ENCODE peak calls at places on chromosomes 13 and 19, in nine cellular contexts. M, J, T, Q, S, R, O, I and L are unnamed samples.

GRCh38 chr19:44111910-44112463 is 1.2 kb upstream of the ZNF225 start:
- DNase-seq in M (peak), J (no peak), T (peak), Q (no peak), S (no peak), R (peak), O (no peak), I (peak), L (no peak)

GRCh38 chr13:20127563-20128458 is 33.0 kb downstream of the GJA3 start:
- DNase-seq in M (no peak), J (peak), T (no peak), Q (peak), S (no peak), R (peak), O (peak), I (peak), L (peak)

GRCh38 chr19:13799669-13800068 is 4.4 kb downstream of the ZSWIM4 start:
- DNase-seq in M (no peak), J (no peak), T (no peak), Q (no peak), S (no peak), R (no peak), O (no peak), I (no peak), L (no peak)

GRCh38 chr13:36820222-36820621 is 1.2 kb downstream of the RFXAP start:
- DNase-seq in M (no peak), J (no peak), T (no peak), Q (no peak), S (no peak), R (no peak), O (no peak), I (no peak), L (no peak)

GRCh38 chr13:78593652-78594494 is 9.5 kb downstream of the POU4F1 start:
- DNase-seq in M (no peak), J (no peak), T (no peak), Q (no peak), S (no peak), R (no peak), O (no peak), I (peak), L (no peak)

GRCh38 chr19:29662604-29663404 is 2.5 kb upstream of the PLEKHF1 start:
- DNase-seq in M (peak), J (peak), T (no peak), Q (peak), S (no peak), R (peak), O (peak), I (no peak), L (peak)

GRCh38 chr19:45443462-45444317 is 20.0 kb upstream of the ERCC1 start:
- DNase-seq in M (peak), J (peak), T (peak), Q (peak), S (no peak), R (peak), O (peak), I (peak), L (peak)

GRCh38 chr19:39590265-39590664 is 12.1 kb upstream of the LGALS13 start:
- DNase-seq in M (no peak), J (no peak), T (no peak), Q (no peak), S (no peak), R (peak), O (no peak), I (peak), L (no peak)

GRCh38 chr13:42735011-42735410 is 46.4 kb upstream of the FAM216B start:
- DNase-seq in M (no peak), J (no peak), T (no peak), Q (no peak), S (no peak), R (no peak), O (no peak), I (no peak), L (no peak)

GRCh38 chr19:51024924-51025323 is 1.5 kb downstream of the KLK11 start:
- DNase-seq in M (no peak), J (no peak), T (no peak), Q (no peak), S (no peak), R (no peak), O (no peak), I (no peak), L (no peak)

GRCh38 chr19:44553478-44554171 is 24.1 kb upstream of the CEACAM20 start:
- DNase-seq in M (peak), J (no peak), T (no peak), Q (no peak), S (no peak), R (peak), O (no peak), I (no peak), L (no peak)

GRCh38 chr19:49205114-49205513 is 47.5 kb downstream of the TRPM4 start:
- DNase-seq in M (no peak), J (no peak), T (no peak), Q (no peak), S (no peak), R (no peak), O (no peak), I (no peak), L (no peak)

GRCh38 chr13:102774596-102775375 is 1.2 kb upstream of the TEX30 start:
- DNase-seq in M (no peak), J (no peak), T (no peak), Q (no peak), S (no peak), R (no peak), O (no peak), I (peak), L (no peak)

GRCh38 chr13:30744056-30744684 is 8.8 kb downstream of the ALOX5AP start:
- DNase-seq in M (peak), J (peak), T (no peak), Q (peak), S (no peak), R (peak), O (peak), I (no peak), L (peak)

GRCh38 chr19:2711175-2711936 is 8.9 kb upstream of the GNG7 start:
- DNase-seq in M (peak), J (no peak), T (no peak), Q (no peak), S (no peak), R (no peak), O (no peak), I (no peak), L (no peak)

GRCh38 chr13:98147521-98147920 is 4.6 kb downstream of the FARP1 start:
- DNase-seq in M (no peak), J (no peak), T (no peak), Q (no peak), S (no peak), R (no peak), O (no peak), I (no peak), L (no peak)

GRCh38 chr19:14517446-14517839 is 754 bp downstream of the DNAJB1 start:
- DNase-seq in M (no peak), J (no peak), T (no peak), Q (peak), S (no peak), R (peak), O (no peak), I (no peak), L (no peak)

GRCh38 chr13:43730642-43731041 is 56.1 kb downstream of the ENOX1 start:
- DNase-seq in M (no peak), J (no peak), T (no peak), Q (peak), S (no peak), R (no peak), O (no peak), I (no peak), L (no peak)

DNA sequence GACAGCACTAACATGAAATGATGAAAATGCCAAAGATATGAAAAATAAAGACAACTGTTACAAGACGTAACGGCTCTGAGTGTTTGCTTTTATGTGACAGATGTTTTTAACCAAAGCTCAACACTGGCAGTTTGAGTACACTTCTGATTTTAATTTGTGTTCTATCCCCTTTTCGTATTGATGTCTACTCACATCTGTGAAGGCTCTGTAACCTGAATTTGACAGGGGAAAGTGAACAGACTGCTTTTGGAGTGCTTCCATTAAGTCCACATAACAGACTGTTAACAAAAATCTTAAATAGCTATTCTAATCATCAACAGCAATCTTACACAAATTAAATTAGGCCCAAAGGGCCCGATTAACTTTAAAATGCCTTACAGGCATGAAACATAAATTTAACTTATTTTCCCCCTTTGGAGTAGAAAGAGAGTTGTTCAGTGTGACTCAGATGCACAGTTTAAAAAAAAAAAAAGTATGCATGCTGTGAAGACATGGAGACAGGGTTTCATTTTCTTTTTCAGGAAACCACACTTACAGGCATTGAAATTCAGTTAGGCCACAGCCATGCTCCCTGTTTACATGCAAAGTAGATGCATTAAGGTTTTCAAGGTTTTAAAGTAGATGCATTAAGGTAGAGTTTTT is 16.3 kb upstream of the RNASEH2B start:
- DNase-seq in M (no peak), J (no peak), T (no peak), Q (no peak), S (no peak), R (no peak), O (no peak), I (peak), L (no peak)
- TF ChIP-seq POLR2AphosphoS5 in M (no peak), J (no peak), T (no peak), Q (no peak), S (no peak), R (no peak), O (no peak), I (peak), L (no peak)

GRCh38 chr19:5172859-5173577 is 167.6 kb downstream of the PTPRS start:
- DNase-seq in M (peak), J (no peak), T (no peak), Q (no peak), S (peak), R (peak), O (no peak), I (no peak), L (no peak)
- H3K27ac ChIP-seq in M (peak), J (no peak), T (no peak), Q (no peak), S (no peak), R (peak), O (no peak), I (no peak), L (no peak)

GRCh38 chr13:107867701-107868661 is 347.4 kb downstream of the LIG4 start:
- DNase-seq in M (peak), J (peak), T (no peak), Q (no peak), S (no peak), R (peak), O (no peak), I (peak), L (peak)
- TF ChIP-seq POLR2AphosphoS5 in M (no peak), J (no peak), T (no peak), Q (no peak), S (no peak), R (no peak), O (no peak), I (no peak), L (no peak)

GRCh38 chr13:95251641-95252040 is 49.6 kb downstream of the ABCC4 start:
- DNase-seq in M (no peak), J (no peak), T (no peak), Q (no peak), S (no peak), R (no peak), O (no peak), I (no peak), L (no peak)

GRCh38 chr13:95255072-95255732 is 46.0 kb downstream of the ABCC4 start:
- DNase-seq in M (no peak), J (no peak), T (no peak), Q (no peak), S (no peak), R (no peak), O (no peak), I (no peak), L (no peak)

GRCh38 chr13:95256086-95256485 is 45.2 kb downstream of the ABCC4 start:
- DNase-seq in M (no peak), J (no peak), T (no peak), Q (no peak), S (peak), R (peak), O (no peak), I (no peak), L (no peak)

GRCh38 chr13:95253033-95253432 is 48.2 kb downstream of the ABCC4 start:
- DNase-seq in M (no peak), J (no peak), T (no peak), Q (no peak), S (no peak), R (no peak), O (no peak), I (no peak), L (no peak)

GRCh38 chr13:95254341-95254740 is 46.9 kb downstream of the ABCC4 start:
- DNase-seq in M (no peak), J (no peak), T (no peak), Q (no peak), S (no peak), R (peak), O (no peak), I (no peak), L (no peak)
- H3K27ac ChIP-seq in M (no peak), J (no peak), T (no peak), Q (no peak), S (peak), R (peak), O (no peak), I (no peak), L (no peak)

GRCh38 chr19:17861542-17862402 is 2.1 kb downstream of the RPL18A start:
- DNase-seq in M (no peak), J (no peak), T (no peak), Q (no peak), S (no peak), R (no peak), O (no peak), I (no peak), L (no peak)
- TF ChIP-seq POLR2AphosphoS5 in M (peak), J (no peak), T (peak), Q (no peak), S (no peak), R (peak), O (no peak), I (no peak), L (no peak)

GRCh38 chr13:40118337-40118736 is 462.9 kb downstream of the COG6 start:
- DNase-seq in M (no peak), J (no peak), T (no peak), Q (no peak), S (no peak), R (no peak), O (no peak), I (no peak), L (no peak)
- H3K27ac ChIP-seq in M (no peak), J (no peak), T (no peak), Q (no peak), S (no peak), R (no peak), O (no peak), I (no peak), L (no peak)

GRCh38 chr19:41334793-41335192 is 18.9 kb downstream of the TGFB1 start:
- DNase-seq in M (no peak), J (no peak), T (no peak), Q (no peak), S (no peak), R (peak), O (no peak), I (no peak), L (no peak)
- TF ChIP-seq POLR2AphosphoS5 in M (no peak), J (no peak), T (no peak), Q (no peak), S (no peak), R (no peak), O (no peak), I (no peak), L (no peak)

DNA sequence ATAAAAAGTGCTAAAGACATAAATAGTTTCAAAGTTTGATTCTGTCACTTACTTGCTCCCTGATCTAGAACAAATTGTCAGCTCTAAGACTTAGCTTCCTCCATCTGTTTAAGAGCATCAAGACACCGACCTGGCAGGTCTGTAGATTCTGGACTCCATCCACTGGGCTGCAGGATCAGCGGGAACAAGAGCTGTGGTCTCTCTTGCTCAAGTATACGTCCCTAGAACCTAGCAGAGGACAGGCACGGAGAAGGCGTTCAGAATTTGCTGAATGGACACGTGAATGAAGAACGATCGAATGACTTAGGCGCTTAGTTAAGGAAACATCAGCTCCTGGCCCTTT is 1.1 kb downstream of the DZIP1 start:
- DNase-seq in M (no peak), J (no peak), T (no peak), Q (no peak), S (no peak), R (no peak), O (no peak), I (peak), L (no peak)
- H3K27ac ChIP-seq in M (no peak), J (peak), T (no peak), Q (peak), S (peak), R (peak), O (peak), I (no peak), L (peak)